ENCODE peak calls at places on chromosomes 7 and 10, in four cellular contexts. F is A673; A is activated CD4-positive, alpha-beta T cell treated with anti-CD3 and anti-CD28 coated beads, Interleukin-2, amount 50 U/mL, for 24 hours; N is NT2/D1. X is an unnamed sample.

GRCh38 chr7:156174428-156174827 is 362.2 kb upstream of the SHH start:
- DNase-seq in F (no peak), A (no peak), N (no peak), X (no peak)

GRCh38 chr10:29545122-29545521 is 89.6 kb downstream of the SVIL start:
- DNase-seq in F (no peak), A (no peak), N (no peak), X (no peak)

GRCh38 chr7:156768698-156769472 is 124.1 kb downstream of the LMBR1 start:
- DNase-seq in F (no peak), A (no peak), N (no peak), X (no peak)

GRCh38 chr7:6636741-6637543 is at the start of gene ZNF316:
- DNase-seq in F (peak; percentile 43), A (peak; percentile 37), N (no peak), X (peak; percentile 86)

GRCh38 chr10:1609038-1609411 is 128.3 kb downstream of the ADARB2 start:
- DNase-seq in F (no peak), A (no peak), N (no peak), X (no peak)

GRCh38 chr7:5495581-5496375 is 72.1 kb upstream of the TNRC18 start:
- DNase-seq in F (no peak), A (no peak), N (no peak), X (no peak)

GRCh38 chr10:17025444-17026295 is 103.9 kb downstream of the CUBN start:
- DNase-seq in F (peak; percentile 66), A (peak; percentile 47), N (no peak), X (peak; percentile 21)

GRCh38 chr7:17150018-17150417 is 148.4 kb upstream of the AHR start:
- DNase-seq in F (no peak), A (no peak), N (no peak), X (no peak)

X was measured in HTR-8/SVneo.